ENCODE peak calls at places on chromosomes 5 and 9, in six cellular contexts. One of them, this sample, is unnamed.

GRCh38 chr9:127567119-127567897 is 44.8 kb upstream of the STXBP1 start:
- DNase-seq in GM23338: no peak
- DNase-seq in neural progenitor cell: peak
- DNase-seq in PC-3: peak
- DNase-seq in GM23248: peak
- DNase-seq in MM.1S: no peak
- DNase-seq in this sample: peak

GRCh38 chr9:94656190-94656589 is 16.9 kb upstream of the FBP1 start:
- DNase-seq in GM23248: no peak
- DNase-seq in neural progenitor cell: peak
- DNase-seq in GM23338: peak
- DNase-seq in PC-3: no peak
- DNase-seq in MM.1S: peak
- DNase-seq in this sample: no peak

GRCh38 chr5:40406426-40407211 is 273.1 kb upstream of the PTGER4 start:
- DNase-seq in GM23338: no peak
- DNase-seq in neural progenitor cell: no peak
- DNase-seq in MM.1S: no peak
- DNase-seq in PC-3: no peak
- DNase-seq in GM23248: no peak
- DNase-seq in this sample: no peak

GRCh38 chr5:141529002-141529401 is 40.1 kb downstream of the PCDHGC5 start:
- DNase-seq in PC-3: no peak
- DNase-seq in GM23338: no peak
- DNase-seq in GM23248: peak
- DNase-seq in MM.1S: no peak
- DNase-seq in neural progenitor cell: no peak
- DNase-seq in this sample: no peak

GRCh38 chr5:14726066-14726838 is 61.7 kb downstream of the OTULIN start:
- DNase-seq in MM.1S: no peak
- DNase-seq in GM23248: peak
- DNase-seq in PC-3: peak
- DNase-seq in GM23338: no peak
- DNase-seq in neural progenitor cell: no peak
- DNase-seq in this sample: no peak

GRCh38 chr5:61603211-61603908 is 271.3 kb downstream of the ZSWIM6 start:
- DNase-seq in GM23338: peak
- DNase-seq in neural progenitor cell: no peak
- DNase-seq in MM.1S: no peak
- DNase-seq in PC-3: peak
- DNase-seq in GM23248: peak
- DNase-seq in this sample: peak

GRCh38 chr5:7927466-7928375 is 58.8 kb downstream of the MTRR start:
- DNase-seq in PC-3: peak
- DNase-seq in GM23338: peak
- DNase-seq in neural progenitor cell: peak
- DNase-seq in MM.1S: peak
- DNase-seq in GM23248: peak
- DNase-seq in this sample: peak

GRCh38 chr5:154811653-154812465 is 38.5 kb downstream of the FAXDC2 start:
- DNase-seq in neural progenitor cell: peak
- DNase-seq in GM23248: peak
- DNase-seq in MM.1S: peak
- DNase-seq in GM23338: peak
- DNase-seq in PC-3: peak
- DNase-seq in this sample: peak

GRCh38 chr5:8676731-8677130 is 807.8 kb downstream of the MTRR start:
- DNase-seq in MM.1S: no peak
- DNase-seq in GM23248: peak
- DNase-seq in neural progenitor cell: no peak
- DNase-seq in PC-3: peak
- DNase-seq in GM23338: no peak
- DNase-seq in this sample: no peak

GRCh38 chr5:157479166-157479565 is 19.2 kb downstream of the NIPAL4 start:
- DNase-seq in neural progenitor cell: no peak
- DNase-seq in PC-3: peak
- DNase-seq in GM23248: peak
- DNase-seq in MM.1S: no peak
- DNase-seq in GM23338: no peak
- DNase-seq in this sample: no peak

GRCh38 chr5:157167219-157167621 is 1.2 kb upstream of the GARIN3 start:
- DNase-seq in neural progenitor cell: peak
- DNase-seq in GM23248: peak
- DNase-seq in GM23338: no peak
- DNase-seq in MM.1S: peak
- DNase-seq in PC-3: no peak
- DNase-seq in this sample: no peak

GRCh38 chr5:43432486-43433365 is 20.5 kb upstream of the CCL28 start:
- DNase-seq in GM23338: no peak
- DNase-seq in PC-3: peak
- DNase-seq in neural progenitor cell: no peak
- DNase-seq in MM.1S: no peak
- DNase-seq in GM23248: peak
- DNase-seq in this sample: no peak

GRCh38 chr5:138553437-138554095 is 10.5 kb upstream of the ETF1 start:
- DNase-seq in GM23248: no peak
- DNase-seq in MM.1S: no peak
- DNase-seq in GM23338: no peak
- DNase-seq in PC-3: no peak
- DNase-seq in neural progenitor cell: no peak
- DNase-seq in this sample: no peak

GRCh38 chr5:147483961-147484707 is 25.7 kb downstream of the DPYSL3 start:
- DNase-seq in PC-3: no peak
- DNase-seq in neural progenitor cell: no peak
- DNase-seq in GM23338: no peak
- DNase-seq in GM23248: peak
- DNase-seq in MM.1S: no peak
- DNase-seq in this sample: peak

GRCh38 chr9:1025131-1025530 is 25.0 kb upstream of the DMRT2 start:
- DNase-seq in MM.1S: no peak
- DNase-seq in GM23338: peak
- DNase-seq in PC-3: no peak
- DNase-seq in neural progenitor cell: no peak
- DNase-seq in GM23248: no peak
- DNase-seq in this sample: no peak

DNA sequence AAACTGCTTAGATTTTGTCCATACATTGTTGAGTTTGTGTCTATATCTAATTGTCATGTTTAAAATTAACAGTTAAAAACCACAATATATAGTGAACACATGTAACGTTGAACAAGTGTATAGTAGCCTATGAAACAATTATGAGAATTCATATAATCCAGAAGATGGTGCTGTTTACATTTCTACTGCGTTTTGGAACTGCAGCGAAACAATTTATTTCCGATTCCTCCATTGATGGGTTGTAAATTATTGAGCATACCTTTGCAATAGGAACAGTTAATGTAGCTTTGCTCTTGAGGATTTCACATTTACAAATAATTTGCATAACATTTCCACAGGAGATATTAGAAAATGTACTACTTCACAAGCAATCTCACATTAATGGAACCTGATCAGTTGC is 411.8 kb downstream of the CDH10 start:
- DNase-seq in PC-3: peak
- DNase-seq in GM23338: no peak
- DNase-seq in GM23248: peak
- DNase-seq in MM.1S: no peak
- DNase-seq in neural progenitor cell: no peak
- DNase-seq in this sample: no peak
- H3K27ac ChIP-seq in PC-3: no peak
- H3K27ac ChIP-seq in GM23338: no peak
- H3K27ac ChIP-seq in GM23248: no peak
- H3K27ac ChIP-seq in MM.1S: no peak
- H3K27ac ChIP-seq in neural progenitor cell: no peak
- H3K27ac ChIP-seq in this sample: no peak

DNA sequence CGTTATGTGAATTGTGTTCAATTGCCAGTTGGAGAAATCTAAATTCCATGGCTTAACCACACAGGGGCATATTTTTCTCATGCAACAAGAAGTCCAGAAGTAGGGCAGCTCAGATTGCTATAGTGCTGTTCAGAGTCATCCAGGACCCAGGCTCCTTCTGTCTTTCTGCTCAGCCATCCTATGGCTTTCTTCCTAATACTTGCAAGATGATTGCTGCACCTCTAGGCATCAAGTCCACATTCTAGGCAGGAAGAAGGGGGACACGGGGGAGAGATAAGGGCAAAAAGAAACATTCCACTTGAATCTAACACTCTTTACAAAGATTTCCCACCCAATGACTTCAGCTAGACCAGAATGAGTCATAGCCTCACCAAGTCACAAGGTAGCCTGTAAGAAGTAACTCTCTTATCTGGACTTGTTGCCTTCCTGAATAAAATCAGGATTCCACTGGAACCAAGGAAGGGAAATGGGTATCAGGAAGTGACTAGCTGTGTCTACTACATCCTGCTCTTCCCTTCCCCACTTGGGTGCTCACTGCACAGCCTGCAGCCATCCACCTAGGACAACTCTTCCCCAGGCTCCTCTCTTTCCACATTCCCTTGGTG is 5.3 kb downstream of the ERAP2 start:
- DNase-seq in GM23248: peak
- DNase-seq in MM.1S: no peak
- DNase-seq in PC-3: peak
- DNase-seq in neural progenitor cell: no peak
- DNase-seq in GM23338: no peak
- DNase-seq in this sample: no peak
- TF ChIP-seq EZH2phosphoT487 in GM23248: no peak
- TF ChIP-seq EZH2phosphoT487 in MM.1S: no peak
- TF ChIP-seq EZH2phosphoT487 in PC-3: no peak
- TF ChIP-seq EZH2phosphoT487 in neural progenitor cell: no peak
- TF ChIP-seq EZH2phosphoT487 in GM23338: no peak
- TF ChIP-seq EZH2phosphoT487 in this sample: no peak

GRCh38 chr9:87599901-87600610 is 102.4 kb downstream of the DAPK1 start:
- DNase-seq in GM23338: no peak
- DNase-seq in neural progenitor cell: no peak
- DNase-seq in MM.1S: no peak
- DNase-seq in GM23248: peak
- DNase-seq in PC-3: peak
- DNase-seq in this sample: no peak

GRCh38 chr9:87603854-87604490 is 106.3 kb downstream of the DAPK1 start:
- DNase-seq in PC-3: no peak
- DNase-seq in neural progenitor cell: no peak
- DNase-seq in GM23338: no peak
- DNase-seq in MM.1S: no peak
- DNase-seq in GM23248: no peak
- DNase-seq in this sample: no peak

GRCh38 chr9:87602933-87603643 is 105.4 kb downstream of the DAPK1 start:
- DNase-seq in PC-3: no peak
- DNase-seq in MM.1S: no peak
- DNase-seq in neural progenitor cell: peak
- DNase-seq in GM23248: no peak
- DNase-seq in GM23338: no peak
- DNase-seq in this sample: no peak

GRCh38 chr9:87601175-87601574 is 103.5 kb downstream of the DAPK1 start:
- DNase-seq in GM23338: no peak
- DNase-seq in PC-3: no peak
- DNase-seq in MM.1S: no peak
- DNase-seq in neural progenitor cell: peak
- DNase-seq in GM23248: no peak
- DNase-seq in this sample: no peak

GRCh38 chr9:87601595-87601994 is 103.9 kb downstream of the DAPK1 start:
- DNase-seq in neural progenitor cell: no peak
- DNase-seq in PC-3: no peak
- DNase-seq in GM23338: no peak
- DNase-seq in GM23248: no peak
- DNase-seq in MM.1S: no peak
- DNase-seq in this sample: no peak
- H3K27ac ChIP-seq in neural progenitor cell: no peak
- H3K27ac ChIP-seq in PC-3: no peak
- H3K27ac ChIP-seq in GM23338: no peak
- H3K27ac ChIP-seq in GM23248: no peak
- H3K27ac ChIP-seq in MM.1S: no peak
- H3K27ac ChIP-seq in this sample: no peak

GRCh38 chr5:38453921-38454320 is 102.5 kb downstream of the LIFR start:
- DNase-seq in GM23338: no peak
- DNase-seq in PC-3: no peak
- DNase-seq in MM.1S: no peak
- DNase-seq in GM23248: no peak
- DNase-seq in neural progenitor cell: no peak
- DNase-seq in this sample: no peak

GRCh38 chr5:38451372-38451735 is 105.1 kb downstream of the LIFR start:
- DNase-seq in GM23248: peak
- DNase-seq in GM23338: no peak
- DNase-seq in MM.1S: no peak
- DNase-seq in neural progenitor cell: no peak
- DNase-seq in PC-3: no peak
- DNase-seq in this sample: no peak

GRCh38 chr5:38455797-38456330 is 100.6 kb downstream of the LIFR start:
- DNase-seq in PC-3: no peak
- DNase-seq in GM23338: no peak
- DNase-seq in MM.1S: no peak
- DNase-seq in neural progenitor cell: no peak
- DNase-seq in GM23248: no peak
- DNase-seq in this sample: no peak

GRCh38 chr5:38452201-38452600 is 104.2 kb downstream of the LIFR start:
- DNase-seq in neural progenitor cell: no peak
- DNase-seq in GM23338: no peak
- DNase-seq in GM23248: no peak
- DNase-seq in PC-3: no peak
- DNase-seq in MM.1S: no peak
- DNase-seq in this sample: no peak

DNA sequence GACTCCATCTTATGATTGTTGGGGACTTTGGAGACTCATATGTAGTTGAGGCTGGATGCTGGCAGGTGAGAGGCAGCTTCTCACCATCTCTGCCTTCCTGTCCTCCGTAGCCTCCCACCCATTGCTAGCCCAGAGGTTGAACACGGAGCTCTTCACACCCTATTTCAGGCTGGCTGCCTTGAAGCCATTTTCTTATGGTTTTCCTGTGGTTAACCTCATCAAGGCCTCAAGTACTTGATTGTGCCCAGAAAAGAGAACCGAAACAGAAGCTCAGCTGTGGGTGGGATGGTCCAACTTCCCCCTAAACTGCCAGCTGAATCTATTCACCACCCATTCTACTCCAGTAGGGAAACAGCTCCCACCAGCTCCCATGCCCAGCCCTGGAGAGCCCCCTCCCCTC is 102.9 kb downstream of the LIFR start:
- DNase-seq in GM23248: no peak
- DNase-seq in PC-3: no peak
- DNase-seq in MM.1S: peak
- DNase-seq in GM23338: no peak
- DNase-seq in neural progenitor cell: no peak
- DNase-seq in this sample: no peak
- TF ChIP-seq EZH2phosphoT487 in GM23248: no peak
- TF ChIP-seq EZH2phosphoT487 in PC-3: no peak
- TF ChIP-seq EZH2phosphoT487 in MM.1S: no peak
- TF ChIP-seq EZH2phosphoT487 in GM23338: no peak
- TF ChIP-seq EZH2phosphoT487 in neural progenitor cell: no peak
- TF ChIP-seq EZH2phosphoT487 in this sample: no peak